ENCODE peak calls at places on chromosome X, in eight cellular contexts. V is dorsolateral prefrontal cortex, U is cardiac muscle cell, S is PC-3, B is NB4, W is endothelial cell, T is OCI-LY7, M is progenitor cell of endocrine pancreas. L is an unnamed sample.

GRCh38 chrX:154600962-154601374 is 16.0 kb downstream of the CTAG1A start:
- DNase-seq in V (no peak), U (no peak), S (peak; percentile 72), B (no peak), W (no peak), T (no peak), M (no peak), L (no peak)

GRCh38 chrX:632391-633042 is 1.9 kb downstream of the SHOX start:
- DNase-seq in V (no peak), U (no peak), S (no peak), B (no peak), W (no peak), T (no peak), M (no peak), L (no peak)

GRCh38 chrX:53281321-53281822 is at the start of gene IQSEC2:
- DNase-seq in V (no peak), U (peak; percentile 75), S (peak; percentile 89), B (peak; percentile 31), W (peak; percentile 16), T (no peak), M (no peak), L (no peak)

GRCh38 chrX:83185010-83185409 is 323.1 kb upstream of the POU3F4 start:
- DNase-seq in V (no peak), U (no peak), S (no peak), B (no peak), W (no peak), T (no peak), M (no peak), L (no peak)

GRCh38 chrX:52574416-52575275 is 57.8 kb upstream of the XAGE1B start:
- DNase-seq in V (no peak), U (peak; percentile 62), S (peak; percentile 65), B (peak; percentile 58), W (peak; percentile 27), T (peak; percentile 65), M (no peak), L (peak; percentile 44)

GRCh38 chrX:44996282-44996681 is 123.3 kb downstream of the KDM6A start:
- DNase-seq in V (no peak), U (no peak), S (no peak), B (no peak), W (no peak), T (no peak), M (no peak), L (no peak)

GRCh38 chrX:68647156-68647957 is at the start of gene STARD8:
- DNase-seq in V (no peak), U (peak; percentile 49), S (peak; percentile 60), B (no peak), W (peak; percentile 22), T (no peak), M (peak; percentile 15), L (peak; percentile 12)

GRCh38 chrX:40011483-40012038 is 86.2 kb downstream of the BCOR start:
- DNase-seq in V (no peak), U (no peak), S (no peak), B (peak; percentile 29), W (peak; percentile 3), T (no peak), M (no peak), L (no peak)

GRCh38 chrX:68714856-68715255 is 67.4 kb downstream of the STARD8 start:
- DNase-seq in V (no peak), U (no peak), S (no peak), B (no peak), W (no peak), T (no peak), M (no peak), L (no peak)

GRCh38 chrX:55907968-55908607 is 190.5 kb downstream of the RRAGB start:
- DNase-seq in V (no peak), U (peak; percentile 63), S (peak; percentile 77), B (no peak), W (peak; percentile 33), T (no peak), M (peak; percentile 51), L (peak; percentile 42)

GRCh38 chrX:29728639-29729038 is 486.7 kb upstream of the MAGEB2 start:
- DNase-seq in V (no peak), U (no peak), S (no peak), B (no peak), W (no peak), T (no peak), M (no peak), L (no peak)

GRCh38 chrX:703466-704210 is 73.0 kb downstream of the SHOX start:
- DNase-seq in V (no peak), U (no peak), S (no peak), B (no peak), W (no peak), T (no peak), M (no peak), L (no peak)

GRCh38 chrX:131831185-131831520 is 191.9 kb upstream of the STK26 start:
- DNase-seq in V (no peak), U (no peak), S (no peak), B (no peak), W (no peak), T (no peak), M (no peak), L (no peak)

GRCh38 chrX:131828482-131828881 is 194.6 kb upstream of the STK26 start:
- DNase-seq in V (no peak), U (peak; percentile 7), S (no peak), B (peak; percentile 46), W (no peak), T (no peak), M (no peak), L (no peak)

GRCh38 chrX:131830400-131831184 is 192.5 kb upstream of the STK26 start:
- DNase-seq in V (peak; percentile 70), U (peak; percentile 95), S (peak; percentile 71), B (peak; percentile 94), W (peak; percentile 76), T (peak; percentile 41), M (peak; percentile 73), L (peak; percentile 79)

GRCh38 chrX:131826572-131826971 is 196.5 kb upstream of the STK26 start:
- DNase-seq in V (no peak), U (no peak), S (no peak), B (no peak), W (no peak), T (no peak), M (no peak), L (no peak)

GRCh38 chrX:131827935-131828334 is 195.2 kb upstream of the STK26 start:
- DNase-seq in V (no peak), U (peak; percentile 63), S (peak; percentile 55), B (peak; percentile 81), W (peak; percentile 38), T (peak; percentile 27), M (no peak), L (no peak)
- TF ChIP-seq CTCF in V (peak; percentile 32), U (peak; percentile 16), S (peak; percentile 69), B (peak; percentile 37), W (no peak), T (peak; percentile 60), M (peak; percentile 49), L (peak; percentile 40)

DNA sequence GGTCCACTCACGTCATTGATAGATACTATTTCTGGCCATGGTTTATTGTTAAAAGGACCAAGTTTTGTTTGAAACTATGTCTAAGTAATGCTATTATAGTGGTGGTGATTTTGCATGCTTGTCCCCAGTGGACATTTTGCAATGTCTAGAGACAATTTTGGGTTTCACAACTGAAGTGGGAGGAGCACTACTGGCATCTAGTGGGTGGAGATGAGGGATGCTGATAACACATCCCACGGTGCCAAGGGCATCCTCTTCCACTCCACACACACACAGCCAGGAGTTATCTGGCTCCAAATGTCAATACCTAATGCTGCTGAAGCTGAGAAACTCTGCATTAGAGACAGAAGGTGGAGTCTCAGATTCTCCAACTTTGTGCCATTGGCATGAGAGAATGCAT is 131.2 kb downstream of the FRMPD4 start:
- DNase-seq in V (no peak), U (no peak), S (peak; percentile 34), B (peak; percentile 6), W (no peak), T (no peak), M (no peak), L (no peak)
- TF ChIP-seq CTCF in V (no peak), U (no peak), S (peak; percentile 47), B (no peak), W (no peak), T (no peak), M (no peak), L (no peak)

GRCh38 chrX:49710744-49711319 is 15.0 kb upstream of the PAGE1 start:
- DNase-seq in V (no peak), U (no peak), S (no peak), B (no peak), W (no peak), T (no peak), M (no peak), L (no peak)

DNA sequence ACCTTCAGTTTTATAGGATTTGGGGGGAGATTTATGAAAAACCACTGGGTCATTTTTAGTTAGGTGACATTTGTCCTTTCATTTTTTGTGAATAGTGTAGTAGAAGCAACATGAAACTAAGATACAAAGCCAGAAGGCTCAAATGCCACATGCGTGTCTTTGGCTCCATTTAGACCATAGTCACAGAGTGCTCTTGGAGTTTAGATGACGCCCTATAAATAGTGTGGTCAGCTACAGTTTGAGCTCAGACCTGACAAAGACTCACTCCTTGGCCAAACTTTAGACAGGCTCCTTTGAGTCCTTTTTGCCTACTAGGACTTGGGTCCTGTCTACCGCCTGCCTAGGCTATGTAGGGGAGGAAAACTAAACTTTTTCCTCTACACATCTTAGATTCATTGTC is 16.8 kb upstream of the PAGE1 start:
- DNase-seq in V (no peak), U (no peak), S (no peak), B (no peak), W (no peak), T (no peak), M (no peak), L (no peak)
- TF ChIP-seq CTCF in V (no peak), U (no peak), S (no peak), B (no peak), W (no peak), T (no peak), M (no peak), L (no peak)

GRCh38 chrX:19225906-19226305 is 103.6 kb upstream of the ADGRG2 start:
- DNase-seq in V (no peak), U (peak; percentile 23), S (peak; percentile 61), B (peak; percentile 27), W (no peak), T (no peak), M (no peak), L (no peak)
- TF ChIP-seq CTCF in V (no peak), U (no peak), S (peak; percentile 56), B (peak; percentile 15), W (no peak), T (no peak), M (no peak), L (no peak)

GRCh38 chrX:103919336-103919682 is 43.1 kb upstream of the TMSB15B start:
- DNase-seq in V (no peak), U (no peak), S (peak; percentile 58), B (peak; percentile 15), W (no peak), T (peak; percentile 73), M (no peak), L (no peak)
- TF ChIP-seq CTCF in V (no peak), U (peak; percentile 30), S (peak; percentile 37), B (no peak), W (no peak), T (peak; percentile 54), M (peak; percentile 35), L (peak; percentile 55)

DNA sequence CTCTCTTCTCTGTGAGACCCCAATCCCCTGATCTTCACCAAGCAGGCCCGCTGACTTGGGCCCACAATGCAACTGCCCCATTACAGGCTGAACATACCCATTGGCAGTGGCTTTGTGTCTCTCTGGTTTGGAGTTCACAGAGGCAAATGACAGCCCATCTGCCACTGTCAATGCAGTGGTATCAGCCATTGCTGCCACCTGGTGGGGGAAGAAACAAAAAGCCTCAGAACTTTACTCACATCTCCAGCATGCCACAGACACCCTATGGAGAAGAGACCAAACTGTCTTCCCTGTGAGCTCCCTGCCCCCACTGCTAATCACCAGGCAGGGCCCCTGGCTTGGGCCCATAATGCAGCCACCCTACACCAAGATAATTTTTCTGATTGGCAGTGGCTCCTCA is 729.3 kb upstream of the ACTRT1 start:
- DNase-seq in V (no peak), U (peak; percentile 24), S (peak; percentile 46), B (peak; percentile 33), W (peak; percentile 49), T (peak; percentile 26), M (no peak), L (peak; percentile 47)
- TF ChIP-seq CTCF in V (no peak), U (no peak), S (peak; percentile 43), B (peak; percentile 30), W (peak; percentile 23), T (peak; percentile 50), M (peak; percentile 51), L (peak; percentile 61)

L was measured in neural crest cell.